ENCODE peak calls at places on chromosome 11, in four cellular contexts. J, P, S and Z are unnamed samples.

GRCh38 chr11:31798057-31799035 is 12.8 kb downstream of the PAX6 start:
- DNase-seq in J (no peak), P (no peak), S (no peak), Z (no peak)

GRCh38 chr11:79592441-79593223 is 151.8 kb upstream of the TENM4 start:
- DNase-seq in J (no peak), P (no peak), S (no peak), Z (no peak)

GRCh38 chr11:15289718-15290117 is 175.0 kb downstream of the INSC start:
- DNase-seq in J (no peak), P (no peak), S (no peak), Z (no peak)

GRCh38 chr11:65851811-65852507 is 6.0 kb downstream of the CFL1 start:
- DNase-seq in J (no peak), P (no peak), S (no peak), Z (no peak)

GRCh38 chr11:128246364-128247234 is 340.8 kb downstream of the ETS1 start:
- DNase-seq in J (no peak), P (no peak), S (no peak), Z (no peak)

GRCh38 chr11:128720522-128720985 is 26.7 kb downstream of the FLI1 start:
- DNase-seq in J (peak; percentile 58), P (no peak), S (no peak), Z (no peak)

GRCh38 chr11:78022397-78023396 is at the start of gene KCTD14:
- DNase-seq in J (no peak), P (peak; percentile 84), S (no peak), Z (no peak)

GRCh38 chr11:126929186-126930085 is 71.1 kb downstream of the KIRREL3 start:
- DNase-seq in J (no peak), P (no peak), S (no peak), Z (no peak)

GRCh38 chr11:66685276-66686099 is 7.8 kb upstream of the RBM4B start:
- DNase-seq in J (no peak), P (no peak), S (no peak), Z (no peak)

GRCh38 chr11:122036022-122036421 is 80.0 kb downstream of the BLID start:
- DNase-seq in J (peak; percentile 43), P (no peak), S (no peak), Z (no peak)

GRCh38 chr11:6737872-6738466 is 33.8 kb downstream of the OR2AG2 start:
- DNase-seq in J (peak; percentile 61), P (no peak), S (no peak), Z (peak; percentile 5)

GRCh38 chr11:63767415-63768231 is 952 bp downstream of the ZFTA start:
- DNase-seq in J (peak; percentile 53), P (peak; percentile 52), S (peak; percentile 62), Z (no peak)

GRCh38 chr11:57680552-57680874 is 12.6 kb downstream of the ZDHHC5 start:
- DNase-seq in J (peak; percentile 6), P (no peak), S (no peak), Z (no peak)

GRCh38 chr11:17171342-17171741 is 36.4 kb downstream of the PIK3C2A start:
- DNase-seq in J (no peak), P (no peak), S (no peak), Z (no peak)

GRCh38 chr11:48109046-48109666 is 107.5 kb upstream of the OR4B1 start:
- DNase-seq in J (no peak), P (no peak), S (no peak), Z (no peak)
- H3K27ac ChIP-seq in J (peak overlapping the region; percentile 44), P (no peak overlapping the region), S (no peak overlapping the region), Z (no peak overlapping the region)

GRCh38 chr11:96159968-96160367 is 183.0 kb downstream of the MAML2 start:
- DNase-seq in J (no peak), P (no peak), S (no peak), Z (no peak)

GRCh38 chr11:96155627-96156378 is 187.2 kb downstream of the MAML2 start:
- DNase-seq in J (peak; percentile 99), P (peak; percentile 61), S (peak; percentile 80), Z (no peak)

GRCh38 chr11:96158126-96158525 is 184.9 kb downstream of the MAML2 start:
- DNase-seq in J (no peak), P (no peak), S (no peak), Z (no peak)

GRCh38 chr11:96156379-96156722 is 186.6 kb downstream of the MAML2 start:
- DNase-seq in J (no peak), P (no peak), S (no peak), Z (no peak)

DNA sequence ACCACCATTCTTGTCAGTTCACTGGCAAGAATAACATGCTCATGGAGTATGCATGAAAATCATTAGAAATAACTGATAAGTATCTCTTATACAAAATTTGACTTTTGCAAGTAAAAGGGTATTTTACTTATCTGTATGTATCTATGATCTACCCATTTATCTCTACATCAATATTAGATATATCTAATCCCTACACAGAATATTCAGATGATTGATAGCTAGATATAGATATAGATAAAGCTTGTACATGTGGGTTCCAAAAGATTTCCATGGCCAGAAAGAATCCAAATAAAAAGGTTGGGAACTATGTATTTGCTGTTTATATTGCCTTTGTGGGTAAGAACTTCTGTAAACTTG is 185.5 kb downstream of the MAML2 start:
- DNase-seq in J (no peak), P (no peak), S (no peak), Z (no peak)
- H3K27ac ChIP-seq in J (peak overlapping the region; percentile 95), P (no peak overlapping the region), S (peak overlapping the region; percentile 84), Z (no peak overlapping the region)

GRCh38 chr11:26228778-26229177 is 103.2 kb upstream of the ANO3 start:
- DNase-seq in J (peak; percentile 28), P (no peak), S (no peak), Z (no peak)
- H3K27ac ChIP-seq in J (peak overlapping the region; percentile 71), P (no peak overlapping the region), S (no peak overlapping the region), Z (no peak overlapping the region)

DNA sequence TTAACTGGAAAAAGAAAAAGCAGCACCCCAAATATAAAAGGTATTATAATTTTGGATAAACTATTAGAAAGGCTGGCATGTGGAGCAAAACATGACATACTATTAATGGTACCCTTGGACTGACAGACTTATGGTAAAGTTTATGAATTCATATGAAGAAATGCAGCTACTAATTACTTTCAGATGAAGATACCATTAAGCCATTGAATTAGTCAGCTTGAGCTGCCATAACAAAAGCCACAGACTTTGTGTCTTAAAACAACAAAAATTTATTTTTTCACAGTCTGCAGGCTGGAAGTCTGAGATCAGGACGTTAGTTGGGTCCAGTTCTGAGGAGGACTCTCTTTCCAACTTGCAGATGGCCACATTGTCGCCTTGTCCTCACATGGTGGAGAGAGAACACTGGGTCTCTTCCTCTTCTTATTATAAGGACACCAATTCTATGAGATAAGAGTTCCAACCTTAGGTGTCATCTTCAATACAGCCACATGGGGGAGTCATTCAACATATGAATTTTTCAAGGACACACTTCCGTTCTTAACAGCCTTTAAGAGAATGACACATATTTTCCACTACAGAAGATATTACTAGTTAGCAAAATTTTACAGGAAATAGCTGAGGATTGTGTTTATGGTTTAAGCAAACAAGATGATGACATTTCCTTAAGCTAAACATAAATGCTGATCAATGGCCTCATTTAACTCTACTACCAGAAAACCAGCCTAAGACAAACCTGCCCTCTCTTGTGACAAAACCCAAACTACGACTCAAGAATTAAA is 56.1 kb downstream of the DCUN1D5 start:
- DNase-seq in J (peak; percentile 88), P (no peak), S (no peak), Z (peak; percentile 52)
- H3K27ac ChIP-seq in J (no peak overlapping the region), P (no peak overlapping the region), S (no peak overlapping the region), Z (no peak overlapping the region)

DNA sequence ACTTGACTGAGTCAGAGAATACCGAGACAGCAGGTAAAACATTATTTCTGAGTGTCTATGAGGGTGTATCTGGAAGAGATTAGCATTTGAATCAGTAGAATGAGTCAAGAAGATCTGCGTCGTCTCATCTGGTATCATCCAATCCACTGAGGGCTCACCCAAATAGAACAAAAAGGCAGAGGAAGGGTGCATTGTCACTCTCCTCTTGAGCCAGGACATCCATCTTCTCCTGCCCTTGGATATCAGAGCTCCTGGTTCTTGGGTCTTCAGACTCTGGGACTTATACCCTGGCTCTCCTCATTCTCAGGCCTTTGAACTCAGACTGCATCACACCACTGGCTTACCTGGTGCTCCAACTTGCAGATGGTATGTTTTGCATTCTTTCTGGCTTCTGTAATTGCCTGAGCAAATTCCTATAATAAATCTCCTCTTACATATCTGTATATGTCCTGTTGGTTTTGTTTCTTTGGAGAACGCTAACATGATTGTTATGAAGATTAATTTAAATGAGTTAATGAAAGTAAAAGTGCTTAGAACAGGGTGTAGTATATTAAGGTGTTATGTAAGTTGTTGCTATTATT is 49.3 kb downstream of the ME3 start:
- DNase-seq in J (no peak), P (no peak), S (no peak), Z (no peak)
- H3K27ac ChIP-seq in J (no peak overlapping the region), P (no peak overlapping the region), S (no peak overlapping the region), Z (no peak overlapping the region)

GRCh38 chr11:118628432-118628831 is 21.0 kb downstream of the PHLDB1 start:
- DNase-seq in J (no peak), P (no peak), S (no peak), Z (no peak)
- H3K27ac ChIP-seq in J (no peak overlapping the region), P (no peak overlapping the region), S (no peak overlapping the region), Z (no peak overlapping the region)